ENCODE peak calls at places on chromosomes 3 and 15, in four cellular contexts. T, V, I and O are unnamed samples.

GRCh38 chr15:57375827-57376694 is at the start of gene CGNL1:
- DNase-seq in T (peak; percentile 57), I (peak; percentile 36), V (peak; percentile 77), O (no peak)

GRCh38 chr15:47384316-47384715 is 333.0 kb upstream of the SEMA6D start:
- DNase-seq in V (peak; percentile 12), I (peak; percentile 30), T (peak; percentile 11), O (peak; percentile 94)

GRCh38 chr3:193095366-193095765 is 145.7 kb upstream of the PLAAT1 start:
- DNase-seq in T (peak; percentile 47), V (no peak), I (no peak), O (no peak)

GRCh38 chr3:29594261-29594660 is 313.4 kb downstream of the RBMS3 start:
- DNase-seq in T (no peak), V (no peak), I (no peak), O (no peak)

GRCh38 chr3:142898346-142899213 is 9.7 kb upstream of the PCOLCE2 start:
- DNase-seq in I (no peak), T (no peak), V (no peak), O (no peak)

GRCh38 chr15:44726136-44726535 is 10.2 kb upstream of the TRIM69 start:
- DNase-seq in V (no peak), I (no peak), T (no peak), O (no peak)

GRCh38 chr3:29976871-29977270 is 629.5 kb upstream of the TGFBR2 start:
- DNase-seq in T (no peak), I (no peak), V (no peak), O (no peak)

GRCh38 chr3:136070334-136070733 is 104.8 kb downstream of the PPP2R3A start:
- DNase-seq in I (no peak), T (no peak), V (no peak), O (peak; percentile 78)

GRCh38 chr3:173284301-173284700 is 113.2 kb upstream of the NLGN1 start:
- DNase-seq in I (no peak), T (no peak), V (no peak), O (no peak)

GRCh38 chr15:90495067-90495466 is 34.7 kb upstream of the CRTC3 start:
- DNase-seq in T (no peak), V (no peak), I (no peak), O (no peak)

GRCh38 chr3:120326784-120327183 is 22.4 kb downstream of the LRRC58 start:
- DNase-seq in V (no peak), T (no peak), I (no peak), O (no peak)

GRCh38 chr3:59438492-59438891 is 388.7 kb upstream of the CFAP20DC start:
- DNase-seq in I (no peak), V (no peak), T (no peak), O (peak; percentile 37)

GRCh38 chr3:10917176-10917575 is 75.4 kb upstream of the SLC6A1 start:
- DNase-seq in T (no peak), I (no peak), V (no peak), O (peak; percentile 7)

GRCh38 chr15:74809242-74809641 is 3.4 kb upstream of the LMAN1L start:
- DNase-seq in T (no peak), V (no peak), I (no peak), O (no peak)

GRCh38 chr3:162865466-162865865 is 1368.9 kb downstream of the OTOL1 start:
- DNase-seq in T (no peak), V (no peak), I (no peak), O (no peak)

GRCh38 chr3:134312873-134313838 is 61.1 kb downstream of the AMOTL2 start:
- DNase-seq in V (peak; percentile 94), T (peak; percentile 78), I (peak; percentile 84), O (no peak)

GRCh38 chr3:21446027-21446426 is 305.0 kb downstream of the ZNF385D start:
- DNase-seq in V (no peak), I (no peak), T (no peak), O (no peak)

GRCh38 chr3:164864454-164864853 is 213.8 kb downstream of the SI start:
- DNase-seq in T (no peak), V (peak; percentile 14), I (no peak), O (no peak)

GRCh38 chr3:142315083-142315482 is 89.7 kb upstream of the GK5 start:
- DNase-seq in I (no peak), V (peak; percentile 4), T (no peak), O (peak; percentile 4)

GRCh38 chr3:126445506-126445905 is 30.2 kb downstream of the ZXDC start:
- DNase-seq in T (no peak), V (no peak), I (no peak), O (no peak)

GRCh38 chr3:94612631-94613030 is 549.8 kb downstream of the NSUN3 start:
- DNase-seq in I (no peak), V (no peak), T (no peak), O (no peak)

GRCh38 chr15:71218272-71218805 is 103.1 kb downstream of the THSD4 start:
- DNase-seq in T (no peak), I (no peak), V (no peak), O (no peak)

GRCh38 chr3:23761440-23761896 is 44.3 kb upstream of the UBE2E1 start:
- DNase-seq in T (no peak), I (no peak), V (peak; percentile 76), O (peak; percentile 66)

GRCh38 chr3:132382267-132382666 is 35.0 kb upstream of the DNAJC13 start:
- DNase-seq in V (peak; percentile 72), I (no peak), T (no peak), O (no peak)

GRCh38 chr15:40436116-40436891 is 4.4 kb upstream of the BAHD1 start:
- DNase-seq in T (peak; percentile 16), V (peak; percentile 63), I (no peak), O (no peak)

GRCh38 chr15:34038023-34038403 is 991 bp downstream of the AVEN start:
- DNase-seq in T (no peak), I (no peak), V (no peak), O (no peak)

GRCh38 chr3:57170946-57171345 is 5.8 kb upstream of the IL17RD start:
- DNase-seq in V (no peak), T (no peak), I (no peak), O (no peak)

GRCh38 chr3:46736006-46736872 is 18.6 kb upstream of the PRSS50 start:
- DNase-seq in V (no peak), I (no peak), T (no peak), O (no peak)

GRCh38 chr3:124491098-124491497 is 239.2 kb upstream of the UMPS start:
- DNase-seq in I (no peak), T (no peak), V (no peak), O (no peak)

GRCh38 chr3:123137001-123137400 is 64.7 kb upstream of the SEC22A start:
- DNase-seq in V (no peak), I (no peak), T (no peak), O (no peak)

GRCh38 chr15:85773249-85773648 is 21.5 kb downstream of the KLHL25 start:
- DNase-seq in V (no peak), I (no peak), T (no peak), O (no peak)

GRCh38 chr3:97885931-97886824 is 64.4 kb downstream of the CRYBG3 start:
- DNase-seq in T (no peak), I (no peak), V (no peak), O (no peak)

GRCh38 chr15:23857028-23857641 is 170.0 kb upstream of the NDN start:
- DNase-seq in I (peak; percentile 16), T (peak; percentile 56), V (peak; percentile 91), O (peak; percentile 8)

GRCh38 chr15:67403428-67403827 is 117.5 kb upstream of the C15orf61 start:
- DNase-seq in V (no peak), I (no peak), T (no peak), O (no peak)

GRCh38 chr15:67405208-67406191 is 115.4 kb upstream of the C15orf61 start:
- DNase-seq in I (no peak), T (peak; percentile 9), V (no peak), O (peak; percentile 50)

GRCh38 chr15:67399925-67400324 is 121.0 kb upstream of the C15orf61 start:
- DNase-seq in I (no peak), T (peak; percentile 28), V (no peak), O (no peak)

GRCh38 chr15:67397139-67397538 is 123.8 kb upstream of the C15orf61 start:
- DNase-seq in I (no peak), T (no peak), V (no peak), O (no peak)

DNA sequence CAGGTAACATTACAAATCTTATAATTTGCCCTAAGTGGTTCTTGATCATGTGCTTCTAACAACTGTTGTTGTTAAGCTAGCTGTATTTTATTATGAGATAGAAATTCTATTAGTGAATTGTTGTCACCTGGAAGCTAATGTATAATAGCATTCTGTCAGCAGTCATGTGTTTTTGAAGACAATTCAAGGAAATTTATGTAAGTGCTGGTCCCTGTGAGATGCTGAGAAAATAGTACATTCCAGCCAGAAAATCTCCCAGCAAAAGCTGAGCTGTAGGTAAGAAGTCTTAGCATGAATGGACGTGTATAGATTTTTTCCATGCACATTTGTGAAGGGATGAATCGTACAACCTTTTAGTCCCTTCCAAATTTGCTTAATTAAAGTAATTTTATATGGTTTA is 120.0 kb upstream of the C15orf61 start:
- DNase-seq in V (no peak), T (no peak), I (no peak), O (no peak)
- H3K27me3 ChIP-seq in V (no peaks in the 10 kb centered on the region), T (no peaks in the 10 kb centered on the region), I (no peaks in the 10 kb centered on the region), O (no peaks in the 10 kb centered on the region)

GRCh38 chr3:12960497-12960896 is 112.7 kb downstream of the IQSEC1 start:
- DNase-seq in V (no peak), T (no peak), I (no peak), O (no peak)

GRCh38 chr3:12961007-12961725 is 112.1 kb downstream of the IQSEC1 start:
- DNase-seq in V (no peak), T (no peak), I (no peak), O (no peak)

GRCh38 chr3:12961726-12962036 is 111.5 kb downstream of the IQSEC1 start:
- DNase-seq in V (no peak), T (no peak), I (no peak), O (no peak)

GRCh38 chr3:12963184-12963868 is 109.9 kb downstream of the IQSEC1 start:
- DNase-seq in V (no peak), I (no peak), T (no peak), O (no peak)

DNA sequence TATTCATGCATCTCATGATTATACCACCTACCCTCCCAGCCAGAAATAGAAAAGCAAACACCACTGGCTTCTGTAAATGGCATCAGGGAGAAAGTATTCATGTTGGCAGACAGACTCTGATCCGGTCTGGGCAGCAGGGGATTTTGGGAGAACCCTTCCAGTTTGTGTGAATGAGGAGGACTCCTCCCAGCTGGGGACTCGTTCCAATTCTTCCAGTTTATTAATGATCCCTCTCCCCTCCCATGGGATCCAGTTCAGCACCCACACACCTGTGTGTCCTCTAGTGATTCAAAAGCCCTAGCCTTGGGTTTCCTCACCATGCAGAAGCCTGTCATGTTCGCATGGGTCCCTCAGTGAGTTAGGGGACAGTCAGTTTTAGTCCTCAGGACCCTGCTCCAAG is 110.9 kb downstream of the IQSEC1 start:
- DNase-seq in T (no peak), V (no peak), I (no peak), O (no peak)
- H3K4me3 ChIP-seq in T (no peak overlapping the region), V (no peak overlapping the region), I (no peak overlapping the region), O (no peak overlapping the region)

DNA sequence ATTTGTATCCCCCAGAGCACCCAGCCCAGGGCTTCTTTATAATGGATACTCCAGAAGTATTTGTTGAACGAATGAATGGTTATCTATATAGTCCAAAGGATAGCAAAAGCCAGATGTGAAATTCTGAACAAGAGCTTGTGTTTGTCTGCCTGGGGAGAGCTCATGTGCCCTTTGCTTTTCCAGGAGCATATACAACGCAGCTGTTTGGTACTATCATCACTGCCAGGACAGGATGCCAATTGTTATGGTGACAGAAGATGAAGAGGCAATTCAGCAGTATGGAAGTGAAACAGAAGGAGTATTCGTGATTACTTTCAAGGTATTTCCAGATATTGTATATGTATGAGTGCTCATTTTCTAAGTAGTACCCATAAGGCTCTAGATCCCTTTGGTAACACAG is 15.2 kb downstream of the DIS3L start:
- DNase-seq in V (no peak), I (no peak), T (no peak), O (no peak)
- H3K36me3 ChIP-seq in V (no peaks in the 10 kb centered on the region), I (peaks cover 8% of the 10 kb centered on the region), T (no peaks in the 10 kb centered on the region), O (peaks cover 3% of the 10 kb centered on the region)

GRCh38 chr15:41504751-41505492 is 8.7 kb downstream of the LTK start:
- DNase-seq in V (no peak), T (no peak), I (no peak), O (no peak)
- H3K27me3 ChIP-seq in V (peaks cover 99% of the 10 kb centered on the region), T (no peaks in the 10 kb centered on the region), I (peaks cover 48% of the 10 kb centered on the region), O (peaks cover 30% of the 10 kb centered on the region)